ENCODE peak calls at places on chromosome 11, in nine cellular contexts. One of them, this sample, is unnamed.

GRCh38 chr11:44700009-44700408 is 26.8 kb upstream of the TSPAN18 start:
- DNase-seq in lung microvascular endothelial cell: no peak
- DNase-seq in small intestine: no peak
- DNase-seq in amniotic stem cell: no peak
- DNase-seq in HEK293T: no peak
- DNase-seq in GM23248: no peak
- DNase-seq in HL-60: no peak
- DNase-seq in non-pigmented ciliary epithelial cell: no peak
- DNase-seq in amygdala: no peak
- DNase-seq in this sample: no peak

GRCh38 chr11:34423300-34423699 is 15.4 kb upstream of the CAT start:
- DNase-seq in amygdala: no peak
- DNase-seq in small intestine: no peak
- DNase-seq in amniotic stem cell: no peak
- DNase-seq in GM23248: no peak
- DNase-seq in lung microvascular endothelial cell: no peak
- DNase-seq in HEK293T: no peak
- DNase-seq in HL-60: no peak
- DNase-seq in non-pigmented ciliary epithelial cell: no peak
- DNase-seq in this sample: no peak

GRCh38 chr11:359181-359714 is 10.1 kb upstream of the B4GALNT4 start:
- DNase-seq in amniotic stem cell: no peak
- DNase-seq in small intestine: no peak
- DNase-seq in lung microvascular endothelial cell: no peak
- DNase-seq in GM23248: no peak
- DNase-seq in HL-60: no peak
- DNase-seq in amygdala: no peak
- DNase-seq in non-pigmented ciliary epithelial cell: no peak
- DNase-seq in HEK293T: no peak
- DNase-seq in this sample: peak; percentile 40

GRCh38 chr11:47766363-47767227 is 546 bp downstream of the FNBP4 start:
- DNase-seq in non-pigmented ciliary epithelial cell: no peak
- DNase-seq in amniotic stem cell: peak; percentile 18
- DNase-seq in small intestine: peak; percentile 79
- DNase-seq in HL-60: no peak
- DNase-seq in HEK293T: no peak
- DNase-seq in GM23248: peak; percentile 85
- DNase-seq in amygdala: peak; percentile 49
- DNase-seq in lung microvascular endothelial cell: peak; percentile 79
- DNase-seq in this sample: peak; percentile 61

GRCh38 chr11:96151501-96151900 is 191.5 kb downstream of the MAML2 start:
- DNase-seq in GM23248: no peak
- DNase-seq in HL-60: no peak
- DNase-seq in amniotic stem cell: no peak
- DNase-seq in small intestine: no peak
- DNase-seq in amygdala: no peak
- DNase-seq in HEK293T: no peak
- DNase-seq in non-pigmented ciliary epithelial cell: no peak
- DNase-seq in lung microvascular endothelial cell: no peak
- DNase-seq in this sample: no peak

GRCh38 chr11:127656266-127656879 is 655.8 kb upstream of the KIRREL3 start:
- DNase-seq in HL-60: no peak
- DNase-seq in GM23248: peak; percentile 17
- DNase-seq in amygdala: no peak
- DNase-seq in amniotic stem cell: no peak
- DNase-seq in small intestine: no peak
- DNase-seq in non-pigmented ciliary epithelial cell: no peak
- DNase-seq in HEK293T: no peak
- DNase-seq in lung microvascular endothelial cell: peak; percentile 77
- DNase-seq in this sample: no peak

GRCh38 chr11:123052884-123053721 is 8.8 kb downstream of the HSPA8 start:
- DNase-seq in lung microvascular endothelial cell: no peak
- DNase-seq in amniotic stem cell: no peak
- DNase-seq in HEK293T: no peak
- DNase-seq in GM23248: no peak
- DNase-seq in small intestine: no peak
- DNase-seq in amygdala: no peak
- DNase-seq in non-pigmented ciliary epithelial cell: no peak
- DNase-seq in HL-60: no peak
- DNase-seq in this sample: no peak

GRCh38 chr11:44016546-44017442 is 31.0 kb upstream of the ACCSL start:
- DNase-seq in GM23248: peak; percentile 74
- DNase-seq in HL-60: no peak
- DNase-seq in amygdala: no peak
- DNase-seq in amniotic stem cell: no peak
- DNase-seq in non-pigmented ciliary epithelial cell: no peak
- DNase-seq in HEK293T: no peak
- DNase-seq in lung microvascular endothelial cell: no peak
- DNase-seq in small intestine: no peak
- DNase-seq in this sample: no peak

GRCh38 chr11:109062445-109062844 is 359.5 kb upstream of the C11orf87 start:
- DNase-seq in GM23248: peak; percentile 39
- DNase-seq in amygdala: no peak
- DNase-seq in small intestine: no peak
- DNase-seq in HL-60: no peak
- DNase-seq in lung microvascular endothelial cell: no peak
- DNase-seq in non-pigmented ciliary epithelial cell: no peak
- DNase-seq in HEK293T: no peak
- DNase-seq in amniotic stem cell: no peak
- DNase-seq in this sample: no peak

GRCh38 chr11:73019448-73019847 is 122.7 kb downstream of the FCHSD2 start:
- DNase-seq in non-pigmented ciliary epithelial cell: no peak
- DNase-seq in HL-60: no peak
- DNase-seq in GM23248: no peak
- DNase-seq in small intestine: no peak
- DNase-seq in HEK293T: no peak
- DNase-seq in amniotic stem cell: no peak
- DNase-seq in amygdala: no peak
- DNase-seq in lung microvascular endothelial cell: no peak
- DNase-seq in this sample: no peak

GRCh38 chr11:2928605-2929510 is at the start of gene PHLDA2:
- DNase-seq in amygdala: no peak
- DNase-seq in lung microvascular endothelial cell: peak; percentile 80
- DNase-seq in amniotic stem cell: peak; percentile 32
- DNase-seq in HEK293T: peak; percentile 66
- DNase-seq in small intestine: peak; percentile 74
- DNase-seq in HL-60: peak; percentile 48
- DNase-seq in non-pigmented ciliary epithelial cell: no peak
- DNase-seq in GM23248: peak; percentile 92
- DNase-seq in this sample: peak; percentile 67

GRCh38 chr11:15505155-15505554 is 390.4 kb downstream of the INSC start:
- DNase-seq in small intestine: no peak
- DNase-seq in HL-60: no peak
- DNase-seq in GM23248: no peak
- DNase-seq in HEK293T: no peak
- DNase-seq in amygdala: no peak
- DNase-seq in non-pigmented ciliary epithelial cell: no peak
- DNase-seq in amniotic stem cell: no peak
- DNase-seq in lung microvascular endothelial cell: no peak
- DNase-seq in this sample: no peak

GRCh38 chr11:116603783-116604323 is 168.9 kb downstream of the BUD13 start:
- DNase-seq in HL-60: no peak
- DNase-seq in small intestine: no peak
- DNase-seq in lung microvascular endothelial cell: no peak
- DNase-seq in amniotic stem cell: no peak
- DNase-seq in non-pigmented ciliary epithelial cell: no peak
- DNase-seq in GM23248: no peak
- DNase-seq in amygdala: no peak
- DNase-seq in HEK293T: no peak
- DNase-seq in this sample: no peak

GRCh38 chr11:114269498-114269897 is 26.7 kb upstream of the NNMT start:
- DNase-seq in HL-60: no peak
- DNase-seq in lung microvascular endothelial cell: no peak
- DNase-seq in small intestine: no peak
- DNase-seq in amygdala: no peak
- DNase-seq in GM23248: no peak
- DNase-seq in HEK293T: no peak
- DNase-seq in non-pigmented ciliary epithelial cell: no peak
- DNase-seq in amniotic stem cell: no peak
- DNase-seq in this sample: no peak

GRCh38 chr11:20097319-20098221 is 62.7 kb downstream of the DBX1 start:
- DNase-seq in amniotic stem cell: peak; percentile 73
- DNase-seq in non-pigmented ciliary epithelial cell: peak; percentile 83
- DNase-seq in HEK293T: no peak
- DNase-seq in HL-60: no peak
- DNase-seq in GM23248: peak; percentile 95
- DNase-seq in small intestine: no peak
- DNase-seq in lung microvascular endothelial cell: peak; percentile 95
- DNase-seq in amygdala: no peak
- DNase-seq in this sample: no peak

GRCh38 chr11:2306971-2307732 is 5.3 kb downstream of the TSPAN32 start:
- DNase-seq in HL-60: no peak
- DNase-seq in non-pigmented ciliary epithelial cell: no peak
- DNase-seq in lung microvascular endothelial cell: no peak
- DNase-seq in HEK293T: no peak
- DNase-seq in GM23248: peak; percentile 22
- DNase-seq in small intestine: no peak
- DNase-seq in amniotic stem cell: no peak
- DNase-seq in amygdala: no peak
- DNase-seq in this sample: peak; percentile 84

GRCh38 chr11:104623518-104623917 is 274.7 kb downstream of the CASP12 start:
- DNase-seq in lung microvascular endothelial cell: peak; percentile 35
- DNase-seq in small intestine: no peak
- DNase-seq in HEK293T: no peak
- DNase-seq in HL-60: no peak
- DNase-seq in GM23248: peak; percentile 34
- DNase-seq in amniotic stem cell: no peak
- DNase-seq in amygdala: no peak
- DNase-seq in non-pigmented ciliary epithelial cell: peak; percentile 55
- DNase-seq in this sample: no peak

GRCh38 chr11:63020671-63021255 is 5.1 kb upstream of the SLC22A8 start:
- DNase-seq in lung microvascular endothelial cell: no peak
- DNase-seq in amygdala: no peak
- DNase-seq in HL-60: no peak
- DNase-seq in GM23248: no peak
- DNase-seq in small intestine: no peak
- DNase-seq in HEK293T: peak; percentile 56
- DNase-seq in non-pigmented ciliary epithelial cell: no peak
- DNase-seq in amniotic stem cell: no peak
- DNase-seq in this sample: no peak

GRCh38 chr11:35364101-35364780 is 55.1 kb downstream of the SLC1A2 start:
- DNase-seq in non-pigmented ciliary epithelial cell: peak; percentile 77
- DNase-seq in GM23248: peak; percentile 97
- DNase-seq in HL-60: no peak
- DNase-seq in HEK293T: no peak
- DNase-seq in small intestine: no peak
- DNase-seq in amygdala: no peak
- DNase-seq in lung microvascular endothelial cell: peak; percentile 62
- DNase-seq in amniotic stem cell: peak; percentile 70
- DNase-seq in this sample: peak; percentile 75

GRCh38 chr11:22624742-22625447 is 728 bp downstream of the FANCF start:
- DNase-seq in HEK293T: no peak
- DNase-seq in HL-60: peak; percentile 34
- DNase-seq in small intestine: peak; percentile 79
- DNase-seq in lung microvascular endothelial cell: peak; percentile 70
- DNase-seq in amniotic stem cell: no peak
- DNase-seq in non-pigmented ciliary epithelial cell: no peak
- DNase-seq in amygdala: peak; percentile 79
- DNase-seq in GM23248: peak; percentile 77
- DNase-seq in this sample: peak; percentile 57

GRCh38 chr11:131637469-131638175 is 267.2 kb downstream of the NTM start:
- DNase-seq in non-pigmented ciliary epithelial cell: no peak
- DNase-seq in HL-60: no peak
- DNase-seq in small intestine: no peak
- DNase-seq in HEK293T: no peak
- DNase-seq in GM23248: no peak
- DNase-seq in lung microvascular endothelial cell: no peak
- DNase-seq in amygdala: no peak
- DNase-seq in amniotic stem cell: no peak
- DNase-seq in this sample: no peak

GRCh38 chr11:46351148-46351547 is 3.9 kb downstream of the DGKZ start:
- DNase-seq in small intestine: no peak
- DNase-seq in non-pigmented ciliary epithelial cell: no peak
- DNase-seq in GM23248: no peak
- DNase-seq in HEK293T: no peak
- DNase-seq in amniotic stem cell: no peak
- DNase-seq in lung microvascular endothelial cell: no peak
- DNase-seq in HL-60: no peak
- DNase-seq in amygdala: no peak
- DNase-seq in this sample: no peak

GRCh38 chr11:8871283-8871775 is 39.7 kb upstream of the AKIP1 start:
- DNase-seq in amygdala: peak; percentile 24
- DNase-seq in amniotic stem cell: peak; percentile 81
- DNase-seq in HEK293T: peak; percentile 63
- DNase-seq in lung microvascular endothelial cell: peak; percentile 86
- DNase-seq in non-pigmented ciliary epithelial cell: peak; percentile 75
- DNase-seq in HL-60: no peak
- DNase-seq in GM23248: peak; percentile 95
- DNase-seq in small intestine: peak; percentile 37
- DNase-seq in this sample: peak; percentile 59

GRCh38 chr11:125110996-125111340 is 458 bp downstream of the TMEM218 start:
- DNase-seq in HEK293T: peak; percentile 18
- DNase-seq in HL-60: no peak
- DNase-seq in lung microvascular endothelial cell: no peak
- DNase-seq in small intestine: no peak
- DNase-seq in GM23248: peak; percentile 55
- DNase-seq in amniotic stem cell: no peak
- DNase-seq in non-pigmented ciliary epithelial cell: no peak
- DNase-seq in amygdala: no peak
- DNase-seq in this sample: no peak

GRCh38 chr11:61477734-61478148 is 30.8 kb upstream of the LRRC10B start:
- DNase-seq in non-pigmented ciliary epithelial cell: no peak
- DNase-seq in HL-60: no peak
- DNase-seq in GM23248: peak; percentile 56
- DNase-seq in amniotic stem cell: no peak
- DNase-seq in lung microvascular endothelial cell: peak; percentile 28
- DNase-seq in amygdala: peak; percentile 8
- DNase-seq in HEK293T: peak; percentile 77
- DNase-seq in small intestine: peak; percentile 18
- DNase-seq in this sample: peak; percentile 47

GRCh38 chr11:116888884-116889549 is 51.6 kb upstream of the APOA1 start:
- DNase-seq in non-pigmented ciliary epithelial cell: no peak
- DNase-seq in HEK293T: no peak
- DNase-seq in amygdala: no peak
- DNase-seq in amniotic stem cell: no peak
- DNase-seq in lung microvascular endothelial cell: no peak
- DNase-seq in GM23248: no peak
- DNase-seq in HL-60: no peak
- DNase-seq in small intestine: no peak
- DNase-seq in this sample: no peak

GRCh38 chr11:7016011-7016410 is 4.1 kb downstream of the ZNF214 start:
- DNase-seq in GM23248: no peak
- DNase-seq in lung microvascular endothelial cell: no peak
- DNase-seq in HL-60: no peak
- DNase-seq in amygdala: no peak
- DNase-seq in amniotic stem cell: no peak
- DNase-seq in non-pigmented ciliary epithelial cell: no peak
- DNase-seq in HEK293T: no peak
- DNase-seq in small intestine: no peak
- DNase-seq in this sample: no peak

GRCh38 chr11:74438681-74439080 is 28.7 kb downstream of the KCNE3 start:
- DNase-seq in non-pigmented ciliary epithelial cell: no peak
- DNase-seq in lung microvascular endothelial cell: no peak
- DNase-seq in HL-60: no peak
- DNase-seq in HEK293T: no peak
- DNase-seq in small intestine: no peak
- DNase-seq in amniotic stem cell: no peak
- DNase-seq in amygdala: no peak
- DNase-seq in GM23248: no peak
- DNase-seq in this sample: no peak

GRCh38 chr11:68120212-68121066 is 749 bp downstream of the CHKA start:
- DNase-seq in HEK293T: peak; percentile 39
- DNase-seq in amniotic stem cell: no peak
- DNase-seq in GM23248: peak; percentile 58
- DNase-seq in HL-60: peak; percentile 47
- DNase-seq in lung microvascular endothelial cell: peak; percentile 39
- DNase-seq in non-pigmented ciliary epithelial cell: no peak
- DNase-seq in amygdala: peak; percentile 59
- DNase-seq in small intestine: no peak
- DNase-seq in this sample: peak; percentile 86

GRCh38 chr11:84722583-84723108 is 904.5 kb downstream of the DLG2 start:
- DNase-seq in small intestine: no peak
- DNase-seq in lung microvascular endothelial cell: no peak
- DNase-seq in HEK293T: no peak
- DNase-seq in non-pigmented ciliary epithelial cell: no peak
- DNase-seq in HL-60: no peak
- DNase-seq in GM23248: peak; percentile 1
- DNase-seq in amniotic stem cell: no peak
- DNase-seq in amygdala: no peak
- DNase-seq in this sample: no peak

This sample was measured in right cardiac atrium.